ENCODE peak calls at places on chromosomes 4 and X, in four cellular contexts. Q is GM23248, P is GM12878, T is right lobe of liver. W is an unnamed sample. For H3K4me1 and H3K27me3, the result is how much of the 10 kb centered on the place peaks cover.

GRCh38 chr4:7254736-7255487 is 62.6 kb downstream of the SORCS2 start:
- DNase-seq in Q (peak), P (peak), T (no peak), W (no peak)

GRCh38 chr4:92303621-92304027 is at the start of gene GRID2:
- DNase-seq in Q (peak), P (no peak), T (no peak), W (peak)

GRCh38 chrX:2614911-2615310 is 76.2 kb upstream of the CD99 start:
- DNase-seq in Q (peak), P (no peak), T (no peak), W (no peak)

GRCh38 chrX:41027388-41027787 is 57.9 kb upstream of the USP9X start:
- DNase-seq in Q (peak), P (no peak), T (no peak), W (no peak)

GRCh38 chrX:11481035-11481434 is 184.7 kb downstream of the ARHGAP6 start:
- DNase-seq in Q (no peak), P (no peak), T (no peak), W (no peak)

GRCh38 chr4:122341906-122342305 is 36.9 kb upstream of the ADAD1 start:
- DNase-seq in Q (peak), P (no peak), T (no peak), W (no peak)

GRCh38 chr4:8507251-8507570 is 66.6 kb downstream of the TRMT44 start:
- DNase-seq in Q (peak), P (no peak), T (no peak), W (peak)

GRCh38 chrX:118847676-118848075 is 24.1 kb downstream of the ZCCHC12 start:
- DNase-seq in Q (peak), P (no peak), T (no peak), W (no peak)

GRCh38 chrX:72299891-72300630 is 5.7 kb downstream of the CITED1 start:
- DNase-seq in Q (no peak), P (no peak), T (no peak), W (no peak)

GRCh38 chrX:22313757-22314156 is 41.0 kb downstream of the CBLL2 start:
- DNase-seq in Q (no peak), P (no peak), T (no peak), W (no peak)

GRCh38 chr4:12679217-12679616 is 804.9 kb downstream of the RAB28 start:
- DNase-seq in Q (peak), P (no peak), T (no peak), W (no peak)

GRCh38 chrX:42778096-42778495 is at the start of gene PPP1R2C:
- DNase-seq in Q (no peak), P (no peak), T (no peak), W (no peak)

GRCh38 chr4:8372506-8373070 is 67.9 kb downstream of the ACOX3 start:
- DNase-seq in Q (no peak), P (no peak), T (no peak), W (no peak)

GRCh38 chrX:65600106-65600505 is 65.5 kb upstream of the LAS1L start:
- DNase-seq in Q (no peak), P (no peak), T (no peak), W (no peak)

GRCh38 chrX:65601530-65602281 is 65.7 kb upstream of the MSN start:
- DNase-seq in Q (peak), P (no peak), T (peak), W (peak)

GRCh38 chrX:65601126-65601525 is 66.3 kb upstream of the MSN start:
- DNase-seq in Q (no peak), P (no peak), T (no peak), W (no peak)

GRCh38 chrX:65596270-65596669 is 61.7 kb upstream of the LAS1L start:
- DNase-seq in Q (peak), P (peak), T (no peak), W (no peak)

GRCh38 chrX:65598559-65599147 is 64.1 kb upstream of the LAS1L start:
- DNase-seq in Q (no peak), P (no peak), T (no peak), W (no peak)
- H3K4me1 ChIP-seq in Q (under half), P (under half), T (under half), W (under half)

GRCh38 chrX:115233497-115234219 is at the start of gene LRCH2:
- DNase-seq in Q (peak), P (no peak), T (no peak), W (peak)
- H3K27me3 ChIP-seq in Q (under half), P (under half), T (under half), W (under half)

GRCh38 chr4:158163941-158164665 is 8.7 kb downstream of the GASK1B start:
- DNase-seq in Q (no peak), P (no peak), T (no peak), W (no peak)
- H3K27ac ChIP-seq in Q (no peak), P (no peak), T (no peak), W (peak)

GRCh38 chr4:188915175-188915574 is 775.9 kb downstream of the TRIML1 start:
- DNase-seq in Q (no peak), P (no peak), T (no peak), W (no peak)
- H3K4me1 ChIP-seq in Q (under half), P (under half), T (under half), W (under half)

DNA sequence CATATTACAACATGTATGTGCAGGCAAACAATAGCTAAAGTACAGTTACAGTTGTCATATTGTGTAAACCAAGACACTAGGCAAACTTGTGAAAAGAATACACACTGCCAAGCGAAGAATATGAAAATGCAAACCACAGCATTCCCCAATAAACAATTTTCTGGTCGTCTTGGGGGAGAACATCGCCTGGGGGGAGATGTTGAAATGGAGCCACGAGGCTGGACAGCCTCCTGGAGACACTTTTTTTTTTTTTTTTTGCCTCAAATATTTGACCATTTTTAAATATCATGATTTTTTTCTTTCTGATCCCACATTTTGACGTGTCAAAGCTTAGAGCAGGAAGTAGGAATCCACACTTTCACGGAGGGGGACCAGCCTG is 51.7 kb upstream of the PDLIM3 start:
- DNase-seq in Q (no peak), P (no peak), T (no peak), W (no peak)
- H3K27me3 ChIP-seq in Q (under half), P (under half), T (under half), W (under half)

W was measured in right cardiac atrium.